ENCODE peak calls at places on chromosomes 3 and 15, in seven cellular contexts. R is cardiac septum; O is dermis microvascular lymphatic vessel endothelial cell; J is MCF 10A; W is activated naive CD4-positive, alpha-beta T cell treated with anti-CD3 and anti-CD28 coated beads, Interleukin-2, amount 50 U/mL, for 16 hours; B is stimulated activated CD8-positive, alpha-beta memory T cell treated with anti-CD3 and anti-CD28 coated beads, Interleukin-4, amount 100 ng/mL, for 48 hours; D is fibroblast of lung. Q is an unnamed sample.

GRCh38 chr15:75985966-75986365 is 26.3 kb downstream of the NRG4 start:
- DNase-seq in R (no peak), O (no peak), J (no peak), W (no peak), B (no peak), D (peak), Q (no peak)

GRCh38 chr15:100720406-100720967 is 118.1 kb downstream of the ASB7 start:
- DNase-seq in R (no peak), O (no peak), J (no peak), W (no peak), B (no peak), D (no peak), Q (no peak)

GRCh38 chr15:35471024-35471423 is 74.9 kb downstream of the DPH6 start:
- DNase-seq in R (no peak), O (no peak), J (no peak), W (no peak), B (no peak), D (no peak), Q (no peak)

GRCh38 chr15:20294651-20295237 is 246.9 kb downstream of the GOLGA6L6 start:
- DNase-seq in R (peak), O (no peak), J (no peak), W (no peak), B (peak), D (no peak), Q (peak)

GRCh38 chr3:168914662-168915061 is 748.9 kb downstream of the MECOM start:
- DNase-seq in R (no peak), O (no peak), J (peak), W (no peak), B (no peak), D (peak), Q (no peak)

GRCh38 chr15:69082556-69082955 is 68.1 kb downstream of the NOX5 start:
- DNase-seq in R (no peak), O (no peak), J (no peak), W (no peak), B (no peak), D (no peak), Q (no peak)

GRCh38 chr3:149585401-149585726 is 72.5 kb downstream of the WWTR1 start:
- DNase-seq in R (no peak), O (no peak), J (peak), W (no peak), B (no peak), D (peak), Q (no peak)

GRCh38 chr3:109339714-109340648 is 2.6 kb upstream of the DPPA4 start:
- DNase-seq in R (no peak), O (no peak), J (no peak), W (no peak), B (no peak), D (no peak), Q (no peak)

GRCh38 chr15:43214169-43214568 is 6.6 kb downstream of the EPB42 start:
- DNase-seq in R (no peak), O (no peak), J (no peak), W (no peak), B (no peak), D (no peak), Q (no peak)